ENCODE peak calls at places on chromosomes 1 and 21, in five cellular contexts. L is HTR-8/SVneo, C is AG10803, Z is Kasumi-1, Y is left ventricle myocardium superior. B is an unnamed sample.

GRCh38 chr1:51297401-51298321 is 32.7 kb downstream of the TTC39A start:
- DNase-seq in L (no peak), C (no peak), Z (no peak), Y (no peak), B (no peak)

GRCh38 chr1:41392528-41392924 is 31.3 kb downstream of the FOXO6 start:
- DNase-seq in L (no peak), C (no peak), Z (no peak), Y (no peak), B (no peak)

GRCh38 chr1:157496121-157496526 is 56.2 kb downstream of the FCRL5 start:
- DNase-seq in L (peak; percentile 8), C (peak; percentile 30), Z (peak; percentile 24), Y (no peak), B (peak; percentile 43)

GRCh38 chr21:18760247-18760646 is 356.7 kb upstream of the TMPRSS15 start:
- DNase-seq in L (no peak), C (no peak), Z (no peak), Y (no peak), B (no peak)

GRCh38 chr1:99573431-99574217 is 72.3 kb upstream of the PALMD start:
- DNase-seq in L (no peak), C (no peak), Z (no peak), Y (no peak), B (no peak)

GRCh38 chr1:208944981-208945451 is 638.5 kb upstream of the CAMK1G start:
- DNase-seq in L (no peak), C (no peak), Z (no peak), Y (no peak), B (no peak)

GRCh38 chr21:15010645-15011044 is 54.2 kb downstream of the NRIP1 start:
- DNase-seq in L (no peak), C (no peak), Z (no peak), Y (no peak), B (peak; percentile 61)

GRCh38 chr1:62724430-62724829 is 36.2 kb upstream of the DOCK7 start:
- DNase-seq in L (no peak), C (peak; percentile 73), Z (no peak), Y (no peak), B (no peak)

GRCh38 chr1:74937176-74937575 is 197.0 kb upstream of the LHX8 start:
- DNase-seq in L (no peak), C (no peak), Z (no peak), Y (no peak), B (no peak)

GRCh38 chr1:23798662-23799142 is 1.9 kb downstream of the GALE start:
- DNase-seq in L (no peak), C (no peak), Z (peak; percentile 3), Y (no peak), B (no peak)

GRCh38 chr1:91406773-91407389 is 2.2 kb upstream of the HFM1 start:
- DNase-seq in L (no peak), C (peak; percentile 4), Z (peak; percentile 32), Y (no peak), B (no peak)

GRCh38 chr1:185894806-185895205 is 160.6 kb downstream of the HMCN1 start:
- DNase-seq in L (no peak), C (peak; percentile 33), Z (no peak), Y (no peak), B (no peak)

GRCh38 chr1:107147813-107148212 is 7.0 kb downstream of the NTNG1 start:
- DNase-seq in L (no peak), C (peak; percentile 42), Z (no peak), Y (no peak), B (no peak)

GRCh38 chr1:113793878-113794834 is 18.1 kb downstream of the RSBN1 start:
- DNase-seq in L (no peak), C (no peak), Z (no peak), Y (no peak), B (no peak)